ENCODE peak calls at places on chromosomes 13 and 19, in ten cellular contexts. H is stomach, V is endothelial cell of umbilical vein, S is spleen, Q is SK-N-MC, B is sigmoid colon, Y is upper lobe of left lung, W is Panc1, M is transverse colon, J is GM12878. F is an unnamed sample.

GRCh38 chr13:100633461-100633860 is 41.1 kb downstream of the TMTC4 start:
- DNase-seq in Q (no peak), J (no peak), H (no peak), M (no peak), V (no peak), B (no peak), W (peak; percentile 43), S (no peak), Y (no peak), F (no peak)

GRCh38 chr13:94214979-94215378 is 264.5 kb downstream of the DCT start:
- DNase-seq in Q (no peak), M (no peak), B (no peak), V (no peak), H (no peak), W (no peak), J (no peak), S (no peak), Y (no peak), F (no peak)

GRCh38 chr19:8585894-8586750 is 8.9 kb upstream of the MYO1F start:
- DNase-seq in J (no peak), W (no peak), S (peak; percentile 88), Y (no peak), Q (no peak), M (peak; percentile 66), H (peak; percentile 61), B (no peak), V (no peak), F (no peak)

GRCh38 chr19:40231544-40232424 is 5.3 kb upstream of the CCNP start:
- DNase-seq in V (no peak), Q (no peak), M (no peak), Y (no peak), H (no peak), W (no peak), J (no peak), B (no peak), S (no peak), F (no peak)

GRCh38 chr13:28455580-28456194 is 39.2 kb downstream of the FLT1 start:
- DNase-seq in J (no peak), M (no peak), Q (no peak), S (no peak), W (no peak), H (no peak), B (no peak), V (no peak), Y (no peak), F (no peak)

GRCh38 chr13:44035400-44035799 is 155.7 kb downstream of the LACC1 start:
- DNase-seq in Q (no peak), B (no peak), W (no peak), S (no peak), V (no peak), H (no peak), M (no peak), J (no peak), Y (no peak), F (no peak)

GRCh38 chr19:50859849-50860248 is 5.1 kb downstream of the KLK3 start:
- DNase-seq in M (no peak), Q (no peak), Y (no peak), V (no peak), W (no peak), J (no peak), H (no peak), S (no peak), B (peak; percentile 47), F (no peak)

GRCh38 chr13:84844473-84844872 is 954.7 kb downstream of the SLITRK6 start:
- DNase-seq in Y (no peak), W (no peak), B (no peak), M (no peak), V (no peak), J (no peak), Q (peak; percentile 45), H (no peak), S (no peak), F (no peak)

GRCh38 chr19:1590641-1591397 is 1.8 kb downstream of the MBD3 start:
- DNase-seq in Q (no peak), H (no peak), W (no peak), B (no peak), J (no peak), Y (no peak), M (peak; percentile 32), V (peak; percentile 23), S (no peak), F (no peak)

GRCh38 chr19:1592023-1592754 is 476 bp downstream of the MBD3 start:
- DNase-seq in J (peak; percentile 50), Y (peak; percentile 83), Q (peak; percentile 20), W (no peak), H (peak; percentile 89), S (peak; percentile 96), M (peak; percentile 90), B (peak; percentile 93), V (peak; percentile 85), F (peak; percentile 68)

GRCh38 chr19:1591421-1592022 is 1.1 kb downstream of the MBD3 start:
- DNase-seq in M (no peak), W (no peak), S (no peak), V (peak; percentile 43), H (no peak), Y (no peak), Q (no peak), B (no peak), J (no peak), F (no peak)

GRCh38 chr19:1587872-1588271 is 4.8 kb downstream of the MBD3 start:
- DNase-seq in V (no peak), M (no peak), J (no peak), H (no peak), B (no peak), W (no peak), Y (no peak), Q (no peak), S (no peak), F (no peak)

DNA sequence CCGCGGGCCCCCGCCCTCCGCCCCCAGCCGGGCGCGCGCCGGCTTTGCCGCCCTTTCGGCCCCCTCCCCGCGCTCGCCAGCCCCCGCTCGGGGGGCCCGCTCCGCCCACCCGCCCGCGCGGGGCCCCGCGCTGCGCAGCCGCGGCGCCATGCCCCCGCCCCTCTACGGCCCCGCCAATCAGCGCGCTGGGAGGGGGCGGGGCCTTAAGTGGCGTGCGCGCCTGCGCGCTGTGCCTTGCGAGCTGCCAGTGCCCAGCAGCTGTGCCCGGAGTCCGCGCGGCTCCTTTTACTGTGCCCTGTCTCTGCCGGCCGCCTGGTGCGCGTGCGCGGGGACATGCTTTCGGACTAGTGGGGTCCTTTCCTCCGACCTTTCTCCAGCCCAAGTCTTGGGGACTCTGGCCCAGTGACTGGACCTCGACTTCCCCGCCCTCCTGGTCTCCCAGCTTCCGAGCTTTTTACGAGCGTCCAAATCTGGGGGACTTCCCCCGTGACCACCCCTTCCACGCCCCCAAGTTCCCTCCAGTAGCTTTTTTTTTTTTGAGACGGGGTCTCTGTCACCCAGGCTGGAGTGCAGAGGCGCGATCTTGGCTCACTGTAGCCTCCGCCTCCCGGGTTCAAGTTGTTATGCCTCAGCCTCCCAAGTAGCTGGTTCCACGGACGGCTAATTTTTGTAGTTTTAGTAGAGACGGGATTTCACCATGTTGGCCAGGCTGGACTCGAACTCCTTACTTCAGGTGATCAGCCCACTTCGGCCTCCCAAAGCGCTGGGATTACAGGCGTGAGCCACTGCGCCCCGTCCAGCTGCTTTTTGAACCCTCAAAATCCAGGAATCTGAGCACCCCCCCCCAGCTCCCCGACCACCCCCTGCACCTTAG is at the start of gene MBD3:
- DNase-seq in S (peak; percentile 96), J (peak; percentile 44), V (peak; percentile 89), M (peak; percentile 94), B (peak; percentile 96), H (peak; percentile 95), Q (peak; percentile 20), W (no peak), Y (peak; percentile 97), F (peak; percentile 93)
- TF ChIP-seq POLR2AphosphoS5 in S (peak; percentile 86), J (no peak), V (peak; percentile 76), M (no peak), B (peak; percentile 54), H (peak; percentile 54), Q (peak; percentile 94), W (peak; percentile 78), Y (no peak), F (peak; percentile 69)

GRCh38 chr19:17023805-17024204 is 2.8 kb downstream of the CPAMD8 start:
- DNase-seq in B (no peak), S (no peak), V (no peak), Q (no peak), M (no peak), H (no peak), W (no peak), J (no peak), Y (no peak), F (no peak)

GRCh38 chr19:17026706-17027427 is at the start of gene CPAMD8:
- DNase-seq in J (no peak), B (no peak), W (no peak), Q (no peak), Y (peak; percentile 31), M (no peak), S (no peak), H (no peak), V (no peak), F (no peak)

GRCh38 chr19:17027428-17027816 is 812 bp upstream of the CPAMD8 start:
- DNase-seq in B (no peak), Q (no peak), V (no peak), J (no peak), S (no peak), W (no peak), Y (no peak), M (no peak), H (no peak), F (no peak)

GRCh38 chr19:17026041-17026658 is 460 bp downstream of the CPAMD8 start:
- DNase-seq in Q (no peak), W (no peak), S (no peak), M (peak; percentile 26), Y (peak; percentile 62), J (no peak), B (no peak), V (no peak), H (no peak), F (no peak)

DNA sequence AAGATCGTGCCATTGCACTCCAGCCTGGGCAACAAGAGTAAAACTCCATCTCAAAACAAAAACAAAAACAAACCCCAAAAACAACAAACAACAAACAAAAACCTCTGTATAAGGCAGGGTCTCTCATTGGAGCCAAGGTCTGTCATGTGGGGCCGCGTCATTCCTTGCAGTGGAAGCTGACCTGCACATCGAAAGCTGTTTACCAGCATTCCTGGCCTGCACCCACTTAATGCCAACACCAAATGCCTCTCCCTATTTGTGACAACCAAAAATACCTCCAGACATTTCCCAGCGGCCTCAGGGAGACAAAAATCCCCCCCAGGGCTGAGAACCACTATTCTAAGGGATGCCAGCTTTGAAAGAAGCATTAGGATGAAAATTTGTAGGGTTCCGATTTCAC is 1.2 kb downstream of the CPAMD8 start:
- DNase-seq in S (no peak), H (no peak), W (no peak), J (no peak), Y (peak; percentile 63), M (no peak), B (no peak), Q (no peak), V (no peak), F (no peak)
- H3K4me3 ChIP-seq in S (no peak overlapping the region), H (no peak overlapping the region), W (no peak overlapping the region), J (no peak overlapping the region), Y (no peak overlapping the region), M (no peak overlapping the region), B (no peak overlapping the region), Q (no peak overlapping the region), V (no peak overlapping the region), F (peak overlapping the region; percentile 53)

DNA sequence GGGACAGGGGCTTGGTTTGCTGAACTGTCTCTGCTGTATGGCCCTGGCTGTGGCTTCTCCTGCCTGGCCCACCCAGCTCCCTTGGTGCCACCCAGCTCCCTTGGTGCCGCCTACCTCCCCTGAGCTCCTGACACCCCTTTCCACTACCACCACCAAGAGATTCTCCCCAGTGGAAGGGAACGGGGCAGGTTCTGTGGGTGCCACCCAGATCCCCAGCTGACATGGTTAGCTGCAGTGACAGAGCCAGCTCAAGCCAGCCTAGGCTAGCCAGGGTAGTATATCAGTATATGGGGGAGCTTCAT is 28.5 kb upstream of the POP4 start:
- DNase-seq in Q (no peak), S (no peak), Y (no peak), V (no peak), H (no peak), J (no peak), B (no peak), M (no peak), W (no peak), F (no peak)
- H3K36me3 ChIP-seq in Q (no peaks in the 10 kb centered on the region), S (no peaks in the 10 kb centered on the region), Y (no peaks in the 10 kb centered on the region), V (no peaks in the 10 kb centered on the region), H (no peaks in the 10 kb centered on the region), J (no peaks in the 10 kb centered on the region), B (no peaks in the 10 kb centered on the region), M (no peaks in the 10 kb centered on the region), W (no peaks in the 10 kb centered on the region), F (no peaks in the 10 kb centered on the region)

GRCh38 chr13:45046445-45046844 is 57.1 kb downstream of the GPALPP1 start:
- DNase-seq in H (no peak), M (no peak), W (no peak), Q (no peak), J (no peak), S (no peak), B (no peak), Y (no peak), V (no peak), F (no peak)

GRCh38 chr13:45048890-45049407 is 59.6 kb downstream of the GPALPP1 start:
- DNase-seq in S (no peak), H (no peak), J (no peak), W (no peak), Y (no peak), M (no peak), B (no peak), V (no peak), Q (no peak), F (no peak)

GRCh38 chr13:45051315-45051714 is 62.0 kb downstream of the GPALPP1 start:
- DNase-seq in H (no peak), S (no peak), M (no peak), Q (no peak), B (no peak), J (no peak), Y (no peak), V (no peak), W (no peak), F (no peak)

GRCh38 chr13:45049478-45049877 is 60.1 kb downstream of the GPALPP1 start:
- DNase-seq in Q (no peak), W (no peak), H (no peak), S (no peak), B (no peak), J (no peak), V (no peak), M (no peak), Y (no peak), F (no peak)

DNA sequence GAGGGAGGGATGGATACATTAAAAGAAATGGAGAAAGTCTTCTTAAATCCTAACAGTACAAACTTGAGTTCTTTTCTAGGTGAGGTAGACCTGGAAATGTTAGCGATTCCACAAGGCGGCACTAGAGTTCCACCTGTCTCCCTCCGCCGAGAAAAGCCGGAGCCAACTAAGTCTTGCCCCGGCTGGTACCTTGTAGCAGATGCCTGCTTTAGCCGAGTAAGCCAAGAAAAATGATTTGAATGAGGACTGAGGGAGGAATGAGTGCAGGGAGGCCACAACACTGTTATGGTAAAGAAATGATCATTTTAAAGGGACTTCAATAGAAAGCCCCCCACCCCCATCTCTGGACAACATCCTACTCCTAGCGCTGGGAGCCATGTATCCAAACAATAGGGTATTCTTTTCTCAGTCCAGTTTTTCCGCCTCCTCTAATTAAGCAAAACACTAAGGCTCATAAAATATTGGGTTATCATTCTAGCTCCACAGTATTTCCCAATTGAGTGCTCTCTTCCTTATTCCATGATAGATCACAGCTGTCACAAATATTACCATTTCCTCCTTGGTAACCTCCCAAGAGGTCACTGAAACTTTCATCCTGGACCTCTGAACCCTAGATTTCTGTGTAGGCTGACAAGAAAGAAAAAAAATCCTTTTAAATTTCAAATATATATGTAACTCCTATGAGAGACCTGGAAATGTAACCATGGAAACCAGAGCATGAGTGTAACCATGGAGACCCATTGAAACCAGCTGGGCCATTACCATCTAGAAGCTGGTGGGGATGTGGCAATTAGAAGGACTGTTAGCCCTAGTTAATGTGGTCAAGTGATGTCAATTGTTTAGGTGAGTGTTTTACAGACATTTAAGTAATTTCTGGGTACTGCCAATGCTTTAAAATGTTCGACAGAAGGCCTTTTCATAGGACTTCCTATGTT is 58.3 kb downstream of the GPALPP1 start:
- DNase-seq in J (peak; percentile 24), S (peak; percentile 87), Y (peak; percentile 77), Q (peak; percentile 47), M (peak; percentile 84), H (peak; percentile 80), W (peak; percentile 69), V (peak; percentile 88), B (peak; percentile 87), F (peak; percentile 73)
- TF ChIP-seq POLR2AphosphoS5 in J (no peak), S (peak; percentile 19), Y (no peak), Q (no peak), M (no peak), H (no peak), W (no peak), V (no peak), B (no peak), F (no peak)

F was measured in breast epithelium.